ENCODE peak calls at places on chromosomes 3 and 15, in seven cellular contexts. K is brain microvascular endothelial cell, C is transverse colon, R is Peyer's patch, L is iPS DF 6.9, J is adrenal gland, A is hepatocyte. N is an unnamed sample.

GRCh38 chr3:132283440-132283839 is 33.8 kb upstream of the ACP3 start:
- DNase-seq in K (no peak), C (no peak), R (no peak), L (no peak), J (no peak), A (peak; percentile 45), N (no peak)

GRCh38 chr3:197082871-197083270 is 53.3 kb upstream of the MELTF start:
- DNase-seq in K (no peak), C (no peak), R (no peak), L (no peak), J (no peak), A (no peak), N (no peak)

GRCh38 chr15:32974691-32975090 is 219.8 kb downstream of the FMN1 start:
- DNase-seq in K (no peak), C (no peak), R (no peak), L (no peak), J (no peak), A (no peak), N (no peak)

GRCh38 chr3:157493627-157494550 is 9.3 kb downstream of the VEPH1 start:
- DNase-seq in K (peak; percentile 24), C (no peak), R (no peak), L (no peak), J (no peak), A (peak; percentile 54), N (no peak)

GRCh38 chr3:149646181-149646766 is 11.6 kb downstream of the WWTR1 start:
- DNase-seq in K (peak; percentile 63), C (no peak), R (no peak), L (no peak), J (no peak), A (no peak), N (no peak)

GRCh38 chr3:76942096-76942495 is 97.8 kb upstream of the ROBO2 start:
- DNase-seq in K (no peak), C (no peak), R (no peak), L (no peak), J (no peak), A (peak; percentile 13), N (no peak)

GRCh38 chr3:47578691-47579632 is at the start of gene CSPG5:
- DNase-seq in K (no peak), C (peak; percentile 18), R (no peak), L (no peak), J (no peak), A (peak; percentile 50), N (no peak)

GRCh38 chr3:50303038-50303815 is at the start of gene HYAL1:
- DNase-seq in K (no peak), C (no peak), R (peak; percentile 62), L (no peak), J (peak; percentile 90), A (peak; percentile 66), N (peak; percentile 89)

GRCh38 chr15:23446215-23447106 is 582 bp downstream of the GOLGA6L2 start:
- DNase-seq in K (no peak), C (no peak), R (no peak), L (no peak), J (no peak), A (no peak), N (no peak)

GRCh38 chr15:51403072-51403878 is 61.8 kb downstream of the GLDN start:
- DNase-seq in K (peak; percentile 60), C (no peak), R (no peak), L (no peak), J (no peak), A (peak; percentile 57), N (no peak)

GRCh38 chr15:58597943-58598828 is 151.3 kb downstream of the ADAM10 start:
- DNase-seq in K (no peak), C (no peak), R (no peak), L (peak; percentile 9), J (no peak), A (no peak), N (no peak)

GRCh38 chr15:75107905-75108838 is 84.8 kb downstream of the PPCDC start:
- DNase-seq in K (peak; percentile 70), C (peak; percentile 70), R (no peak), L (no peak), J (peak; percentile 53), A (peak; percentile 26), N (no peak)

GRCh38 chr3:130850846-130851245 is 43.0 kb upstream of the ATP2C1 start:
- DNase-seq in K (no peak), C (no peak), R (no peak), L (no peak), J (no peak), A (no peak), N (no peak)

GRCh38 chr3:133865136-133865855 is 30.4 kb downstream of the RAB6B start:
- DNase-seq in K (no peak), C (no peak), R (no peak), L (no peak), J (no peak), A (no peak), N (no peak)

GRCh38 chr3:146384786-146385185 is 84.6 kb downstream of the PLSCR2 start:
- DNase-seq in K (no peak), C (no peak), R (no peak), L (no peak), J (no peak), A (no peak), N (no peak)

GRCh38 chr15:81573098-81573746 is 199.2 kb upstream of the TMC3 start:
- DNase-seq in K (no peak), C (no peak), R (no peak), L (no peak), J (no peak), A (no peak), N (no peak)

GRCh38 chr3:104388624-104389023 is 978.1 kb upstream of the ALCAM start:
- DNase-seq in K (peak; percentile 58), C (no peak), R (no peak), L (no peak), J (no peak), A (peak; percentile 17), N (no peak)

GRCh38 chr15:42736793-42737528 is at the start of gene CDAN1:
- DNase-seq in K (peak; percentile 72), C (peak; percentile 95), R (peak; percentile 95), L (peak; percentile 48), J (peak; percentile 95), A (peak; percentile 95), N (peak; percentile 91)

GRCh38 chr3:149421764-149422163 is 44.3 kb upstream of the TM4SF1 start:
- DNase-seq in K (no peak), C (no peak), R (no peak), L (no peak), J (no peak), A (no peak), N (no peak)

GRCh38 chr15:95624616-95625361 is 705.7 kb upstream of the NR2F2 start:
- DNase-seq in K (no peak), C (no peak), R (no peak), L (no peak), J (no peak), A (no peak), N (no peak)

GRCh38 chr15:77959094-77959879 is 118.2 kb downstream of the TBC1D2B start:
- DNase-seq in K (peak; percentile 57), C (peak; percentile 87), R (peak; percentile 90), L (peak; percentile 60), J (peak; percentile 91), A (peak; percentile 89), N (no peak)

GRCh38 chr3:46102780-46103130 is 75.5 kb upstream of the XCR1 start:
- DNase-seq in K (no peak), C (no peak), R (no peak), L (no peak), J (no peak), A (no peak), N (no peak)

GRCh38 chr15:74010929-74011540 is 16.5 kb downstream of the PML start:
- DNase-seq in K (no peak), C (no peak), R (no peak), L (no peak), J (no peak), A (peak; percentile 43), N (no peak)
- H3K27ac ChIP-seq in K (no peak overlapping the region), C (peak overlapping the region; percentile 48), R (no peak overlapping the region), L (no peak overlapping the region), J (peak overlapping the region; percentile 75), A (peak overlapping the region; percentile 80), N (peak overlapping the region; percentile 38)

GRCh38 chr3:52065264-52065756 is 8.9 kb upstream of the DUSP7 start:
- DNase-seq in K (no peak), C (peak; percentile 34), R (no peak), L (no peak), J (no peak), A (no peak), N (no peak)
- H3K27ac ChIP-seq in K (no peak overlapping the region), C (no peak overlapping the region), R (no peak overlapping the region), L (no peak overlapping the region), J (no peak overlapping the region), A (no peak overlapping the region), N (peak overlapping the region; percentile 67)

GRCh38 chr3:161069441-161070251 is 35.5 kb downstream of the B3GALNT1 start:
- DNase-seq in K (peak; percentile 50), C (no peak), R (no peak), L (no peak), J (no peak), A (no peak), N (no peak)
- H3K27ac ChIP-seq in K (peak overlapping the region; percentile 24), C (no peak overlapping the region), R (no peak overlapping the region), L (no peak overlapping the region), J (peak overlapping the region; percentile 40), A (no peak overlapping the region), N (no peak overlapping the region)

GRCh38 chr3:194323785-194324735 is 27.1 kb downstream of the CPN2 start:
- DNase-seq in K (no peak), C (peak; percentile 63), R (peak; percentile 70), L (no peak), J (peak; percentile 81), A (peak; percentile 89), N (no peak)

GRCh38 chr3:194322701-194323174 is 28.4 kb downstream of the CPN2 start:
- DNase-seq in K (peak; percentile 48), C (no peak), R (no peak), L (no peak), J (no peak), A (peak; percentile 78), N (no peak)

GRCh38 chr3:194320744-194321243 is 30.3 kb downstream of the CPN2 start:
- DNase-seq in K (no peak), C (no peak), R (no peak), L (no peak), J (no peak), A (no peak), N (no peak)

GRCh38 chr3:194320100-194320499 is 31.0 kb downstream of the CPN2 start:
- DNase-seq in K (no peak), C (no peak), R (no peak), L (no peak), J (no peak), A (no peak), N (no peak)

DNA sequence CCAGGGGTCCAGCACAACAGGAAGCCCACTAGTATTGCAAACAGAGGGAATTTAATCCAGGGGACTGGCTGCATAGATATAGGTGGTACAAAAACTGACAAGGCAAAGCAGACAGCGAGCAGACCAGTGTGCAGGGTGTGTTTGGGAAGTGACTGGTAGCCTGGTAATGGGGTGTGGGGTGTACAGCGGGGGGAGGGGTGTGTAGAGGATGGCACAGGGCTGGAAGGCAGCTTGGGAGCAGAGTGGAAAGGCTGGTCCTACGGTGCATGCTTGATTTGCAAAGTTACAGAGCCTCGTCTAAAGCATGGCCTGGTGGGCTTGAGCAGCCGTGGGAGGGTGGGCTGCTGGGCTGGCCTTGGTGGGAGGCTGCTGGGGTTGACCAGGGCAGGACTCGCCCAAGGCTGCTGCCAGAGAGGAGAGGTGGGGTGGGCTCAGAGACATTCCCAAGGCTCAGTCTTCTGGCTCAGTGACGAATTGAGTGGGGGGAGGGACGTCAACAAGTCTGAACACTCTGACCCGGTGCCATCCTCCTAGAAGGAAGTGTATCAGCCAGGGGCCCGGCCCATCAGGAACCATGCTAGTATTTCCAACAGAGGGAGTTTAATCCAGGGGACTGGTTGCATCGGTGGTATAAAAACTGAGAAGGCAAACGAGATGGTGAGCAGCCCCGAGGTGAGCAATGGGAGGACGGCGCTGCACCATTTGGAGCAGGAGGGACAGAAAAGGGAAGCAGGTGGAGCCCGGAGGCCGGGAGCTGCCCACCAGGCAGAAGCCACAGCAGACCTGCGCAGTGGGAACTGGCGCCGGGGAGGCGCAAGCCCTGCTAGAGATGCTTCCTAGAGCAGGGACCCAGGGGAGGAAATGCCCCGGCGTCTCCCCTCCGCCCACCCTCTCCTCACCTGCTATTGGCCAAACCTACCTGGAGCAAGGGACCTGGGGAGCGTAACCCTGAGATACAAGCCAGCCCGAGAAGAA is 29.2 kb downstream of the CPN2 start:
- DNase-seq in K (no peak), C (no peak), R (no peak), L (no peak), J (no peak), A (no peak), N (no peak)
- H3K27ac ChIP-seq in K (no peak overlapping the region), C (no peak overlapping the region), R (no peak overlapping the region), L (no peak overlapping the region), J (no peak overlapping the region), A (peak overlapping the region; percentile 75), N (peak overlapping the region; percentile 54)